ENCODE peak calls at places on chromosomes 7 and 10, in five cellular contexts. E is ovary, C is GM13976, W is vagina, I is AG10803. D is an unnamed sample.

GRCh38 chr10:30387646-30388243 is 38.7 kb upstream of the MTPAP start:
- DNase-seq in W (no peak), C (no peak), E (no peak), I (peak), D (no peak)

GRCh38 chr7:115230882-115231508 is 309.1 kb downstream of the MDFIC start:
- DNase-seq in C (no peak), E (no peak), W (no peak), I (peak), D (no peak)

GRCh38 chr10:3091346-3091787 is 24.0 kb downstream of the PFKP start:
- DNase-seq in W (no peak), E (no peak), I (peak), C (no peak), D (no peak)

GRCh38 chr7:156386097-156386496 is 254.5 kb upstream of the RNF32 start:
- DNase-seq in C (no peak), I (no peak), E (no peak), W (no peak), D (peak)

GRCh38 chr10:60650272-60650800 is 127.9 kb upstream of the CDK1 start:
- DNase-seq in W (no peak), C (no peak), I (no peak), E (no peak), D (no peak)

GRCh38 chr7:3107228-3107763 is 63.6 kb upstream of the CARD11 start:
- DNase-seq in C (no peak), E (no peak), W (no peak), I (no peak), D (no peak)

GRCh38 chr7:120171406-120171805 is 101.6 kb upstream of the KCND2 start:
- DNase-seq in E (no peak), I (no peak), W (no peak), C (no peak), D (no peak)

GRCh38 chr7:106356-106755 is 86.0 kb upstream of the FAM20C start:
- DNase-seq in E (no peak), C (no peak), I (no peak), W (no peak), D (peak)

GRCh38 chr7:134645935-134646334 is 718 bp upstream of the BPGM start:
- DNase-seq in I (peak), E (peak), W (no peak), C (no peak), D (no peak)

DNA sequence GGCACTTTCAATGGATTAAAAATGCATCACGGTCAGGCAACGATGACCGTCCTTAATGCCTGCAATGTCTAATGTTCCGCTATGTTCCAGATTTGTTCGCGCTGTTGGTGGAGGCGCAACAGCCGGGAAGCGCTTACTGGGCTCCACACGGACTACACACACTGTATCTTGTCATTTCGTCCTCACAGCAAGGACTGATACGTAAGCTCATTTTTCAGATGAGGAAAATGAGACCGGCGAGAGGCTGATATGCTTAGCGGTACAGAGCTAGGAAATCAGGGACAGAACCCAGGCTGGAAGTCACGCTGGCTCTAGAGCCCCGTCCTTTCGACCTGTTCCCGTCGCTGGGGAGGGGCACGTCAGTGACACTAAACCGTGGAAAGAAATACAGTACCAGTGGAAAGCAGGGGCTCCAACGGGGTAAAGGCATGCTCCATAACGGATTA is 664 bp downstream of the TPK1 start:
- DNase-seq in E (peak), W (no peak), C (peak), I (peak), D (no peak)
- TF ChIP-seq CTCF in E (no peak), W (no peak), C (no peak), I (no peak), D (no peak)

DNA sequence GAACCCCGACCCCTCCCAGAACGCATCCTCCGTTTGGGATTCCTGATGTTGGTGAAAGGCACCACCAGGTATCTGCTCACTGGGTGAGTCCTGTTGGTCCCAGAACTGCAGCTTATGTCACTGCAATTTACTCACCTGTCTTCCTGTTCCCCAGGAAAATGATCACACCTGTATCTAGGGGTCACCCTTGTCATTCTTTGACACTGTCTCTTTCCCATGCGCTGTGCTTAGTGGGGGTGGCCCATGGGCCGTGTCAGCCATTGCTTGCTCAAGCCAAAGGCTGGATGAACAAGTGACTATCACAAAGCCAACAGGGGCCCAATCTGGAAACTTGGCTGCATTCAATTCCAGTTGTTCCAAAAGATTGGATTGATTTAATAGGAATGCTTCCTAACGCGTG is 134.9 kb upstream of the ZMIZ1 start:
- DNase-seq in E (no peak), I (no peak), C (no peak), W (no peak), D (no peak)
- TF ChIP-seq CTCF in E (no peak), I (no peak), C (no peak), W (no peak), D (no peak)

GRCh38 chr10:91296471-91296870 is 76.0 kb downstream of the PCGF5 start:
- DNase-seq in I (peak), E (no peak), C (peak), W (no peak), D (no peak)
- TF ChIP-seq CTCF in I (no peak), E (no peak), C (no peak), W (no peak), D (peak)

DNA sequence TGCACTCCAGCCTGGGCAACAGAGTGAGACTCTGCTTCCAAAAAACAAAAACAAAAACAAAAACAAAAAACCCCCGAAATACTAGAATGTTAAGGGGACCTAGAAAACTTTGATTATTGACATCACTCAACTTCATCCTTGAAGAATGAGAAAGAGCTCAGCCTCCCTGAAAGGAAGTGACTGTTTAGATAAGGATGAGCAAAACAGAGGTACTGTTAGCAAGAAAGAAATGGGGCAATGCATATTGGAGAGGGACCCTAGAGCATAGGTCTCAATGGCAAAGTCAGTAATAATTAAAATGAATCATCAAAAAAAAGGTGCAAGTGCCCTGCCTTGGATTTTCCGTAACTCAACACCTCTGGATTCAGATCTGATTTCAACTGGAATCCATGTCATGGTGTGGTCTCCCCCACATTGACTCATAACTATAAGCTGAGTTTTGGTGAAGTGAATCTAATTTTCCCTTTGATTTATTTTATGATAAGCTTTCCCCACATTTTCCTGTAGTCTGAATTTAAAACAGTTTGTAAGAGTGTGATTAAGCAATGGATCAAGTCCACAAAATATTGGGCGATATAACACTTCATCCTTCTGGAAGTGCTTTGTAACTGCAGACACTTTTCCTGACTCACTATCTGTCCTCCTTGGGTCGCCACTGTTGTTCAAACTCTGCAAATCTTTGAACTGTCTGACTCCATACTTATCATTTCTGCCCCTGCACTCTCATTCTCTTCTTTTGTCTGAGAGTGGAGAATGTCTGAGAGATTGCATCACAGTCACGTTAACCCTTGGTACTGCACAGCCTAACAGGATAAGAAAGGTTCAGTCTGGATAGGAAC is 224.8 kb upstream of the LYZL1 start:
- DNase-seq in E (no peak), I (peak), C (no peak), W (no peak), D (no peak)
- TF ChIP-seq CTCF in E (no peak), I (no peak), C (no peak), W (no peak), D (no peak)

GRCh38 chr10:49044293-49045217 is 70.8 kb downstream of the VSTM4 start:
- DNase-seq in W (no peak), E (no peak), C (no peak), I (no peak), D (no peak)
- TF ChIP-seq CTCF in W (no peak), E (no peak), C (no peak), I (no peak), D (no peak)

GRCh38 chr7:38291117-38291647 is 17.7 kb upstream of the TARP start:
- DNase-seq in W (no peak), E (no peak), C (no peak), I (no peak), D (no peak)
- TF ChIP-seq CTCF in W (no peak), E (no peak), C (no peak), I (no peak), D (peak)

GRCh38 chr7:21526007-21526406 is 16.8 kb upstream of the DNAH11 start:
- DNase-seq in I (no peak), E (no peak), C (no peak), W (no peak), D (no peak)
- TF ChIP-seq CTCF in I (peak), E (no peak), C (no peak), W (no peak), D (peak)

DNA sequence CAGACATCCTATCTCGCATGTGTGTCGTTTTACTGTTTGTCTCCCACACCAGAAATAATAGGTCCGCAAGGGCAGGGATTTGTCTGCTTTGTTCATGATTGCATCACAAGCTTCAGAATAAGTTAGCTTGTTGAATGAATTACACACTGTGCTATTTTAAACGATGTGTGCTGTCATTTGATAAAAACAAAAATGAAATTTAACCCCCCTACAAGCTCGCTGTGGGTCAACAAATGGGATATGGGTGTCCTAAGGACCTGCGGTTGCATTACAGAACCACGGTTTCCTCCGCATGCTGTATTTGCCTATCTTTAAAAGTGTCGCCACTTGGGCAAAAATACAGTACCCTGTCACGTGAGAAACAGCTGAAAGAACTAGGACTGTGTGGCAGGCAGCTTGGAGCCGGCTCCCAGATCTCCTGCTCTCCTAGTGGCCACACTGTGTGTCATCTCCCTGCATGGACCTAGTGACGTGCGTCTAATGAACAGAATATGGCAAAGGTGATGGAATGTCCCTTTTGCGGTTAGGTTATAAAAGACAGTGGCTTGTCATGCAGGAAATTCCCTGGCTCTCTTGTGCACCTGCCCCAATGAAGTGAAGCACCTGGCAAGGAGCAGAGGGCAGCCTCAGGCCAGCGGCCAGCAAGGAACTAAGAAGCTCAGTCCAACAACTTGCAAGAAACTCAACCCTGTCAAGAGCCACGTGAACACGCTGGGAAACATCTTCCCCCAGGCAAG is 32.9 kb upstream of the CRYGN start:
- DNase-seq in W (no peak), I (no peak), C (no peak), E (no peak), D (peak)
- TF ChIP-seq CTCF in W (no peak), I (no peak), C (no peak), E (no peak), D (peak)

DNA sequence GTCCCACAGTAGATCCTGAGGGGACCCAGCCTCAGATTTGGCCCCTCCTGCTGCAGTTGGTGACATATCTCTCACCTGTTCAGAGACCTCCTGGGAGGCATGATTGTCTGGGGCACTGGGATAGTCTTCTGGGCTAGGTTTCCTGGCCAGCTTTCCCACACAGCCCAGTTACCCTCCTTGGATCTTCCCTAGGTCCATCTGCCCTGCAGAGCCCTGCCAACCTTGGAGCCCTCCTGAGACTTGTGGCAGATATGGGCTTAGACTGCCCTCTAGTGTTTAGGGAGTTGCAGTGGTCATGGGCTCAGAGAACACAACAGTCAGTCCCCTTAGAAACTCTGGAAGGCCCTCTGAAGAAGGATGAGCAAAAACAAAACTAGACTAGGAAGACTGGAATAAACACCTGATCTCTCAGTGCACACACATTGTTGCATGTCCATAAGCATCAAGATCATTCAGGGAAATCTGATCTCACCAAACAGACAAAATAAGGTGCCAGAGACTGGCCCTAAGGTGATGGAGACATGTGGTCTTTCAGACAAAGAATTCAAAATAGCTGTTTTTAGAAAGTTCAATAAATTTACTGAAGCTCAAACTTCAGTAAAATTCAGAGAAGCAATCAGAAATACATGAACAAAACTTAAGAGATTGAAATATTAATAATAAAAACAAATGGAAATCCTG is 324.6 kb downstream of the ATRNL1 start:
- DNase-seq in I (peak), C (peak), W (no peak), E (no peak), D (peak)
- TF ChIP-seq CTCF in I (peak), C (peak), W (no peak), E (no peak), D (peak)